ENCODE peak calls at places on chromosomes 12 and 14, in ten cellular contexts. P is colonic mucosa; M is NAMALWA; Y is AG04450; E is CD8-positive, alpha-beta T cell; A is NCI-H2029; Z is T-helper 17 cell; U is fibroblast of the aortic adventitia; S is stimulated activated CD4-positive, alpha-beta T cell treated with anti-CD3 and anti-CD28 coated beads, Interleukin-2, amount 100 ng/mL, for 24 hours; N is effector memory CD8-positive, alpha-beta T cell. J is an unnamed sample.

GRCh38 chr14:24863933-24864708 is 185.8 kb downstream of the STXBP6 start:
- DNase-seq in P (no peak), M (no peak), Y (no peak), E (no peak), A (no peak), Z (no peak), U (no peak), S (no peak), N (no peak), J (no peak)

GRCh38 chr12:89993632-89994031 is 285.0 kb upstream of the ATP2B1 start:
- DNase-seq in P (no peak), M (no peak), Y (no peak), E (no peak), A (no peak), Z (no peak), U (no peak), S (no peak), N (no peak), J (no peak)

GRCh38 chr14:22848391-22849164 is 12.2 kb downstream of the MMP14 start:
- DNase-seq in P (peak; percentile 46), M (no peak), Y (peak; percentile 89), E (no peak), A (no peak), Z (no peak), U (peak; percentile 99), S (no peak), N (no peak), J (no peak)

GRCh38 chr12:100157427-100157821 is 14.8 kb upstream of the BLTP3B start:
- DNase-seq in P (no peak), M (no peak), Y (no peak), E (no peak), A (no peak), Z (no peak), U (no peak), S (no peak), N (no peak), J (no peak)

GRCh38 chr12:1528791-1529190 is 65.6 kb downstream of the FBXL14 start:
- DNase-seq in P (no peak), M (no peak), Y (no peak), E (no peak), A (no peak), Z (no peak), U (no peak), S (no peak), N (no peak), J (no peak)

GRCh38 chr12:89373772-89374572 is 21.7 kb upstream of the DUSP6 start:
- DNase-seq in P (no peak), M (no peak), Y (no peak), E (no peak), A (no peak), Z (no peak), U (peak; percentile 88), S (no peak), N (no peak), J (no peak)

GRCh38 chr12:124747426-124748161 is 116.1 kb downstream of the SCARB1 start:
- DNase-seq in P (peak; percentile 51), M (no peak), Y (no peak), E (no peak), A (no peak), Z (no peak), U (peak; percentile 87), S (no peak), N (no peak), J (no peak)

GRCh38 chr12:78683031-78683430 is 181.5 kb upstream of the SYT1 start:
- DNase-seq in P (no peak), M (no peak), Y (no peak), E (no peak), A (no peak), Z (no peak), U (peak; percentile 76), S (no peak), N (no peak), J (no peak)

GRCh38 chr14:34488528-34488927 is 26.5 kb upstream of the SPTSSA start:
- DNase-seq in P (no peak), M (no peak), Y (no peak), E (no peak), A (no peak), Z (no peak), U (no peak), S (no peak), N (no peak), J (no peak)

GRCh38 chr12:78864483-78865296 is at the start of gene SYT1:
- DNase-seq in P (peak; percentile 40), M (no peak), Y (peak; percentile 65), E (no peak), A (peak; percentile 92), Z (no peak), U (peak; percentile 87), S (no peak), N (no peak), J (no peak)

GRCh38 chr14:77590845-77591506 is 25.5 kb downstream of the SPTLC2 start:
- DNase-seq in P (peak; percentile 70), M (no peak), Y (no peak), E (no peak), A (peak; percentile 55), Z (no peak), U (no peak), S (no peak), N (no peak), J (no peak)

GRCh38 chr14:99125113-99125512 is 146.9 kb downstream of the BCL11B start:
- DNase-seq in P (peak; percentile 2), M (no peak), Y (no peak), E (peak; percentile 7), A (no peak), Z (no peak), U (no peak), S (no peak), N (no peak), J (no peak)

GRCh38 chr14:65164825-65165135 is 62.5 kb upstream of the MAX start:
- DNase-seq in P (no peak), M (no peak), Y (no peak), E (no peak), A (no peak), Z (no peak), U (no peak), S (no peak), N (no peak), J (no peak)

GRCh38 chr14:63192085-63192484 is 12.2 kb upstream of the RHOJ start:
- DNase-seq in P (no peak), M (no peak), Y (no peak), E (no peak), A (no peak), Z (no peak), U (peak; percentile 58), S (no peak), N (no peak), J (no peak)

GRCh38 chr14:103740991-103741689 is 25.5 kb downstream of the ZFYVE21 start:
- DNase-seq in P (no peak), M (no peak), Y (no peak), E (no peak), A (no peak), Z (no peak), U (no peak), S (no peak), N (no peak), J (no peak)

GRCh38 chr12:129096968-129097367 is 243.7 kb downstream of the GLT1D1 start:
- DNase-seq in P (no peak), M (no peak), Y (no peak), E (no peak), A (no peak), Z (no peak), U (no peak), S (no peak), N (no peak), J (no peak)

GRCh38 chr12:1847411-1847810 is 27.0 kb downstream of the LRTM2 start:
- DNase-seq in P (no peak), M (no peak), Y (no peak), E (no peak), A (no peak), Z (no peak), U (no peak), S (no peak), N (no peak), J (no peak)

GRCh38 chr14:69107407-69108003 is 45.4 kb downstream of the DCAF5 start:
- DNase-seq in P (peak; percentile 53), M (peak; percentile 52), Y (peak; percentile 51), E (peak; percentile 53), A (peak; percentile 37), Z (no peak), U (peak; percentile 77), S (no peak), N (peak; percentile 27), J (peak; percentile 51)